ENCODE peak calls at places on chromosomes 5 and 9, in seven cellular contexts. X is aorta, N is cardiac muscle cell, E is H9, C is SJSA1, T is GM23248, W is Peyer's patch. D is an unnamed sample.

GRCh38 chr5:139655727-139656271 is 7.7 kb downstream of the CXXC5 start:
- DNase-seq in N (no peak), T (peak), C (peak), X (peak), W (no peak), E (no peak), D (peak)

GRCh38 chr9:14412778-14413177 is 98.8 kb upstream of the NFIB start:
- DNase-seq in T (no peak), W (no peak), X (no peak), N (no peak), C (no peak), E (no peak), D (no peak)

GRCh38 chr5:32984851-32985250 is 273.7 kb downstream of the NPR3 start:
- DNase-seq in C (no peak), N (no peak), W (no peak), E (no peak), T (peak), X (no peak), D (no peak)

GRCh38 chr9:112777914-112778313 is 27.4 kb downstream of the SNX30 start:
- DNase-seq in N (no peak), W (no peak), C (no peak), T (peak), X (no peak), E (no peak), D (no peak)

GRCh38 chr5:33808699-33809098 is 83.1 kb downstream of the ADAMTS12 start:
- DNase-seq in X (no peak), N (peak), T (no peak), C (no peak), W (no peak), E (no peak), D (no peak)

GRCh38 chr5:74240783-74241750 is 399.5 kb downstream of the ENC1 start:
- DNase-seq in E (no peak), N (peak), X (no peak), W (no peak), C (peak), T (peak), D (no peak)

GRCh38 chr5:569868-570361 is 42.2 kb upstream of the CEP72 start:
- DNase-seq in W (peak), T (no peak), X (peak), N (no peak), C (no peak), E (no peak), D (no peak)

GRCh38 chr5:158979749-158980521 is 119.8 kb downstream of the EBF1 start:
- DNase-seq in X (peak), E (no peak), T (peak), W (no peak), C (peak), N (peak), D (no peak)

GRCh38 chr9:404229-404628 is 189.6 kb downstream of the DOCK8 start:
- DNase-seq in E (no peak), W (no peak), X (no peak), C (no peak), T (no peak), N (no peak), D (no peak)

GRCh38 chr5:14663734-14664269 is 716 bp upstream of the OTULIN start:
- DNase-seq in X (no peak), W (peak), E (no peak), N (peak), T (peak), C (no peak), D (no peak)

GRCh38 chr5:139636207-139636792 is 11.8 kb upstream of the CXXC5 start:
- DNase-seq in N (no peak), C (peak), W (peak), X (no peak), E (no peak), T (peak), D (no peak)

GRCh38 chr9:131732636-131733340 is 7.1 kb downstream of the RAPGEF1 start:
- DNase-seq in C (no peak), W (peak), X (no peak), T (no peak), E (no peak), N (no peak), D (peak)

GRCh38 chr9:89802809-89803355 is 198.1 kb downstream of the GADD45G start:
- DNase-seq in X (no peak), E (no peak), N (peak), T (no peak), C (no peak), W (no peak), D (peak)

GRCh38 chr5:93582677-93583524 is at the start of gene NR2F1:
- DNase-seq in X (no peak), N (peak), W (no peak), E (peak), T (peak), C (peak), D (peak)

GRCh38 chr5:38465702-38466443 is 90.6 kb downstream of the LIFR start:
- DNase-seq in W (no peak), T (no peak), C (no peak), X (no peak), N (no peak), E (no peak), D (no peak)

GRCh38 chr5:1319436-1320343 is 24.8 kb upstream of the TERT start:
- DNase-seq in W (no peak), C (no peak), N (no peak), X (peak), T (no peak), E (peak), D (no peak)

GRCh38 chr9:78806492-78807160 is 509.7 kb downstream of the PSAT1 start:
- DNase-seq in T (no peak), E (no peak), X (no peak), N (no peak), C (no peak), W (no peak), D (no peak)

GRCh38 chr5:773517-774264 is 10.8 kb downstream of the ZDHHC11B start:
- DNase-seq in N (no peak), E (peak), C (no peak), W (no peak), X (peak), T (no peak), D (no peak)

GRCh38 chr5:128276537-128277216 is 193.1 kb downstream of the SLC12A2 start:
- DNase-seq in T (peak), N (peak), W (no peak), C (no peak), E (no peak), X (no peak), D (no peak)

GRCh38 chr5:14672082-14672481 is 7.6 kb downstream of the OTULIN start:
- DNase-seq in W (no peak), X (no peak), C (no peak), E (no peak), N (no peak), T (no peak), D (no peak)

DNA sequence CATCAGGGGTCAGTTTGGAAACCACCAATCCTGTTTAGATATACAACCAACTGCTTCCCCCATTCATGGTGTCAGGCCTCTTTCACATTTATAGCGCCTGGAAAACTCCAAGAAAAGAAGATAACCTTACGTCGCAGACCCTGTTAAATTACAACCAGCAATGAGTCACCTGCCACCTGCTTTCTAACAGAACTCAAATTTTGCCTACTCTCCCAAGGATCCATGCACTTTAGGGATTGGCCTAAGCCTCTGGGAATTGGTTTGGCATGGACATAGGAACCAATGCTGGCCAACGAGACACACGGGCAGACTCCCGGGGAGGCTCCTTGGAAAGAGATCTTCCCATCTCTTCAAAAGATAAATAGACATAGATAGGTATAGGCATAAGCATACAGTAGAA is 87.0 kb downstream of the FEM1C start:
- DNase-seq in C (no peak), N (no peak), T (no peak), W (no peak), X (no peak), E (no peak), D (no peak)
- H3K27ac ChIP-seq in C (no peak), N (no peak), T (no peak), W (peak), X (no peak), E (no peak), D (no peak)

GRCh38 chr9:81683214-81683613 is 6.1 kb downstream of the TLE1 start:
- DNase-seq in T (no peak), C (no peak), E (no peak), N (no peak), W (no peak), X (no peak), D (no peak)
- H3K27ac ChIP-seq in T (no peak), C (no peak), E (no peak), N (no peak), W (no peak), X (no peak), D (no peak)

DNA sequence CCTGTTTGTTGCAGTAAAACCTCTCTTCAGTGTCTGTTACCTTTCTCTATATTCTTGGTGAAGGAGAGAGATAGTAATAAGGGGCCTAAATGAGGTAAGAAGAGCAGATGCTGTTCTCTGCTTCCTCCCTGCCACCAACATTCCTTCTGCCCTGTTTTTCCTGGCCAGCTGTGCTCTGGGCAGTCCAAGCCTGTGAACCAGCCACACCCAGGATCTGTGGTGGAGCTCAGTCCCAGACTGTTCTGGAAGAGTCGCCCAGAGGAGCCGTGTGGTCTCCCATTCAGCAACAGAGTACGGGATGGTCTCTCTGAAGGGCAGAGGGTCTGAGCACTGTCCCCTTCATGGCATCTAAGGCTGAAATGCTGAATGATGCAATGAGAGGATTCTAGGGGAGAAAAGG is 70.6 kb upstream of the RPS23 start:
- DNase-seq in N (no peak), T (peak), C (no peak), X (no peak), W (no peak), E (no peak), D (no peak)
- H3K27ac ChIP-seq in N (peak), T (peak), C (no peak), X (peak), W (no peak), E (no peak), D (no peak)

DNA sequence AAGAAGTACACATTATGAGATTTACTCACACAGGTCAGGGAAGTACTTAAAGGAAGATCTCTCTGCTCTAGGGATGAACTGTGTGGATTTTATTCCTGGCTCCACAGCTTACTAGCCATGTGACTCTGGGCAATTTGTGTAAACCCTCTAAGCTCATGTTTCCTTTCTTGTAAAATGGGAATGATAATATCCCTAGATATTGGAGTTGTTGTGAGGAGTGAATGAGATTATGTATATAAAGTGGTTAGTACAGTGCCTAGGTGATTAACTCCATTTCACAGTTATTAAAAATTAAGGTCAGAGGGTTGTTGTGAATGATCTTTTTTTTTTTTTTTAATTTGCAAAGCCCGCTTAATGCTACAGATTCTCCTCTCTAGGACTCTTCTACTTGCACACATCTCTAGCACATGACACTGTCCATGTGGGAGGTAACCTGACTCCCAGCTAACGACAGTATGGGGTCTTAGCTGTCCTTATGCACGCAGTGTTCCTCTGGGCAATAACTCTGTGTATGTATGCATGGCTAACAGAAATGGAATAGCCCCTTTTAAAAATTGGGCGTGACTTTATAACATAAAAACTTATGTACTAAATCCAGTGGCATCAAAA is 23.9 kb upstream of the MYOT start:
- DNase-seq in W (no peak), X (no peak), T (no peak), C (no peak), E (no peak), N (no peak), D (no peak)
- H3K27ac ChIP-seq in W (no peak), X (no peak), T (no peak), C (no peak), E (no peak), N (no peak), D (no peak)

DNA sequence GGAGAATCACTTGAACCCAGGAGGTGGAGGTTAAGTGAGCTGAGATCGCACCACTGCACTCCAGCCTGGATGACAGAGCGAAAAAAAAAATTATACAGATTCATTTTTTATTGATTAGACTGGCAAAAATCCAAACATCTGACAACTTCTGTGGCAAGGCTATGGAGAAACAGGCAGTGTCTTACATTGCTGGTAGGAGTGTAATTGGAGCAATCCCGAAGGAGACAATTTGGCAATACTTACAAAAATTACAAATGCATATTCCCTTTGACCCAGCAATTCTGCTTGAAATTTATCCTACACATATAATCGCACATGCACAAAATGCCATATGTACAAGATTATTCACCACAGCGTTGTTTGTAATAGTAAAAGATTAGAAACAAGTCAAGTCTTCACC is 86.8 kb downstream of the MAPKAP1 start:
- DNase-seq in N (no peak), W (no peak), E (no peak), C (no peak), X (no peak), T (no peak), D (no peak)
- H3K27ac ChIP-seq in N (no peak), W (no peak), E (no peak), C (no peak), X (no peak), T (no peak), D (no peak)

DNA sequence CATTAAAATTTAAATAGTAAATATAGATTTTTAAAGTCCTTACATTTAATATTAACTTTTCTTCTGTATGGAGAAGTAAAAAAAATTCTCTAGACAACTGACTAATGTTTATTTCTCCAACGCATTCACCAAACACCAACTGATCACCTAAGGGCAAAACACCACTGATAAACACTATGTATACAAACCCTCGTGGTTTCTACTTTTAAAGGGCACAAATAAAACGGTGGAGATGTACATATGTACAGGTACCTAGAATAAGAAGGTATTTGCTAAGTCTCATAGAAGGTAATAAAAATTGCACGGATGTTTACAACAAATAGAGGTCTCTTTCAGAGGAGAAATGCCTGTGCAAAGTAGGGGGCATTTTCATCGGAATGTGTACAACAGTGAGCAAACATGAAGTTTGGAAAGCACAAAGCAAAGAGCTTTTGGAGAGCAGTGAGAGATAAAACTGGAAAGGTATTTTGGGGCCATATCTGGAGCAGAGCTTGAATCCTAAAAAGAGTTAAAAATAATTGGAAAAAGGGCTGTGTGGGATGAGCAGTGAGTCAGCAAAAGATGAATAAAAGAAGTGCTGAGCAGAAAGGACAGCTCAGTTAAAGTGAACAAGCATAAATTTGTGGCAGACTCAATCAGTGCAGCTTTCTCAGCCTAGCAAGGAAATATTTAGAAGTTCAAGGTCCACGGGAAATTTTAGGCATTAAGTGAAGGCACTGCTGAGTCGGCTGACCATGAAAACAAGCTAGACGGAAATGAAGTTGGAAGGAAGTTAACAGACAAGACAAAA is 160.0 kb downstream of the TMEM161B start:
- DNase-seq in X (no peak), E (no peak), T (no peak), W (no peak), N (no peak), C (no peak), D (no peak)
- H3K27ac ChIP-seq in X (no peak), E (no peak), T (no peak), W (no peak), N (no peak), C (no peak), D (no peak)

DNA sequence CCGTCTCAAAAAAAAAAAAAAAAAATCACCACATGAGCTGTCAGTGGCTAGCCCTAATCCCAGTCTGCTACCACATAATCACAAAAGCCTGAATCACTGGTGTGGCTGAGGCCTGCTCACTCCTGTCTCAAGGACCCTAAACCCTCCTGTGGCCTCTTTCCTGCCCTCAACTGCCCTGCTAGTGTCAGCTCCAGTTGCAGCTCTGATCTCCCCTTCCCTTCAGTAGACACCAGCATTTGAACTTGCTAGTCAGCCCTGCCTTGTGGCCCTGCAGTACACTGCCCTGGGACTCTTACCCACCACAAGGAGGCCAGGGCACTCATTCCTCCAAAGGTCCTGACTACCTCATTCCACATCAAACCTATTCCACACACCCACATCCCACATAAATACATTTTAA is 9.5 kb upstream of the P4HA2 start:
- DNase-seq in T (peak), C (no peak), W (no peak), N (no peak), X (peak), E (peak), D (no peak)
- H3K27ac ChIP-seq in T (peak), C (no peak), W (no peak), N (no peak), X (no peak), E (no peak), D (no peak)

GRCh38 chr9:118563677-118564076 is 805.6 kb downstream of the BRINP1 start:
- DNase-seq in W (no peak), N (no peak), T (peak), C (no peak), X (no peak), E (no peak), D (no peak)
- H3K27ac ChIP-seq in W (no peak), N (no peak), T (peak), C (no peak), X (no peak), E (no peak), D (no peak)